ENCODE peak calls at places on chromosomes 13 and 19, in ten cellular contexts. One of them, this sample, is unnamed.
A peak's percentile ranks its signal among the peaks of the same experiment; 100 is the strongest.

GRCh38 chr13:23724196-23724970 is 154.2 kb downstream of the TNFRSF19 start:
- DNase-seq in ecto neural progenitor cell: no peak
- DNase-seq in NCI-H774: no peak
- DNase-seq in activated CD4-positive, CD25-positive, alpha-beta regulatory T cell treated with anti-CD3 and anti-CD28 coated beads, Interleukin-2, amount 50 U/mL, for 72 hours: no peak
- DNase-seq in cardiac muscle cell: no peak
- DNase-seq in endothelial cell: no peak
- DNase-seq in stimulated activated CD8-positive, alpha-beta memory T cell treated with anti-CD3 and anti-CD28 coated beads, Interleukin-2, amount 100 ng/mL, for 48 hours: no peak
- DNase-seq in CD8-positive, alpha-beta T cell: no peak
- DNase-seq in aorta: no peak
- DNase-seq in iris pigment epithelial cell: no peak
- DNase-seq in this sample: no peak

GRCh38 chr13:29423050-29423449 is 172.4 kb downstream of the SLC7A1 start:
- DNase-seq in iris pigment epithelial cell: no peak
- DNase-seq in endothelial cell: no peak
- DNase-seq in stimulated activated CD8-positive, alpha-beta memory T cell treated with anti-CD3 and anti-CD28 coated beads, Interleukin-2, amount 100 ng/mL, for 48 hours: no peak
- DNase-seq in aorta: no peak
- DNase-seq in NCI-H774: no peak
- DNase-seq in ecto neural progenitor cell: no peak
- DNase-seq in cardiac muscle cell: no peak
- DNase-seq in CD8-positive, alpha-beta T cell: no peak
- DNase-seq in activated CD4-positive, CD25-positive, alpha-beta regulatory T cell treated with anti-CD3 and anti-CD28 coated beads, Interleukin-2, amount 50 U/mL, for 72 hours: no peak
- DNase-seq in this sample: no peak

GRCh38 chr13:46896346-46897138 is at the start of gene HTR2A:
- DNase-seq in NCI-H774: no peak
- DNase-seq in cardiac muscle cell: peak; percentile 58
- DNase-seq in ecto neural progenitor cell: peak; percentile 60
- DNase-seq in activated CD4-positive, CD25-positive, alpha-beta regulatory T cell treated with anti-CD3 and anti-CD28 coated beads, Interleukin-2, amount 50 U/mL, for 72 hours: no peak
- DNase-seq in aorta: peak; percentile 67
- DNase-seq in CD8-positive, alpha-beta T cell: no peak
- DNase-seq in iris pigment epithelial cell: peak; percentile 18
- DNase-seq in stimulated activated CD8-positive, alpha-beta memory T cell treated with anti-CD3 and anti-CD28 coated beads, Interleukin-2, amount 100 ng/mL, for 48 hours: no peak
- DNase-seq in endothelial cell: no peak
- DNase-seq in this sample: no peak

GRCh38 chr13:94192576-94192975 is 286.9 kb downstream of the DCT start:
- DNase-seq in cardiac muscle cell: peak; percentile 42
- DNase-seq in NCI-H774: no peak
- DNase-seq in CD8-positive, alpha-beta T cell: no peak
- DNase-seq in endothelial cell: peak; percentile 63
- DNase-seq in activated CD4-positive, CD25-positive, alpha-beta regulatory T cell treated with anti-CD3 and anti-CD28 coated beads, Interleukin-2, amount 50 U/mL, for 72 hours: no peak
- DNase-seq in iris pigment epithelial cell: peak; percentile 53
- DNase-seq in ecto neural progenitor cell: peak; percentile 63
- DNase-seq in stimulated activated CD8-positive, alpha-beta memory T cell treated with anti-CD3 and anti-CD28 coated beads, Interleukin-2, amount 100 ng/mL, for 48 hours: no peak
- DNase-seq in aorta: no peak
- DNase-seq in this sample: no peak

GRCh38 chr19:58252102-58252685 is 23.5 kb downstream of the ZNF544 start:
- DNase-seq in CD8-positive, alpha-beta T cell: no peak
- DNase-seq in stimulated activated CD8-positive, alpha-beta memory T cell treated with anti-CD3 and anti-CD28 coated beads, Interleukin-2, amount 100 ng/mL, for 48 hours: no peak
- DNase-seq in iris pigment epithelial cell: no peak
- DNase-seq in ecto neural progenitor cell: no peak
- DNase-seq in activated CD4-positive, CD25-positive, alpha-beta regulatory T cell treated with anti-CD3 and anti-CD28 coated beads, Interleukin-2, amount 50 U/mL, for 72 hours: no peak
- DNase-seq in cardiac muscle cell: no peak
- DNase-seq in endothelial cell: no peak
- DNase-seq in aorta: no peak
- DNase-seq in NCI-H774: no peak
- DNase-seq in this sample: no peak

GRCh38 chr13:75197803-75198202 is 284.2 kb downstream of the TBC1D4 start:
- DNase-seq in activated CD4-positive, CD25-positive, alpha-beta regulatory T cell treated with anti-CD3 and anti-CD28 coated beads, Interleukin-2, amount 50 U/mL, for 72 hours: no peak
- DNase-seq in stimulated activated CD8-positive, alpha-beta memory T cell treated with anti-CD3 and anti-CD28 coated beads, Interleukin-2, amount 100 ng/mL, for 48 hours: no peak
- DNase-seq in ecto neural progenitor cell: no peak
- DNase-seq in iris pigment epithelial cell: no peak
- DNase-seq in CD8-positive, alpha-beta T cell: no peak
- DNase-seq in NCI-H774: no peak
- DNase-seq in endothelial cell: no peak
- DNase-seq in aorta: no peak
- DNase-seq in cardiac muscle cell: peak; percentile 73
- DNase-seq in this sample: no peak

GRCh38 chr19:44142014-44142523 is 715 bp downstream of the ZNF234 start:
- DNase-seq in aorta: peak; percentile 45
- DNase-seq in iris pigment epithelial cell: peak; percentile 37
- DNase-seq in stimulated activated CD8-positive, alpha-beta memory T cell treated with anti-CD3 and anti-CD28 coated beads, Interleukin-2, amount 100 ng/mL, for 48 hours: no peak
- DNase-seq in endothelial cell: peak; percentile 5
- DNase-seq in activated CD4-positive, CD25-positive, alpha-beta regulatory T cell treated with anti-CD3 and anti-CD28 coated beads, Interleukin-2, amount 50 U/mL, for 72 hours: no peak
- DNase-seq in cardiac muscle cell: peak; percentile 43
- DNase-seq in CD8-positive, alpha-beta T cell: no peak
- DNase-seq in ecto neural progenitor cell: no peak
- DNase-seq in NCI-H774: no peak
- DNase-seq in this sample: no peak

GRCh38 chr13:41614671-41615519 is 157.5 kb downstream of the RGCC start:
- DNase-seq in cardiac muscle cell: peak; percentile 32
- DNase-seq in iris pigment epithelial cell: no peak
- DNase-seq in CD8-positive, alpha-beta T cell: no peak
- DNase-seq in aorta: no peak
- DNase-seq in activated CD4-positive, CD25-positive, alpha-beta regulatory T cell treated with anti-CD3 and anti-CD28 coated beads, Interleukin-2, amount 50 U/mL, for 72 hours: no peak
- DNase-seq in ecto neural progenitor cell: no peak
- DNase-seq in endothelial cell: no peak
- DNase-seq in NCI-H774: no peak
- DNase-seq in stimulated activated CD8-positive, alpha-beta memory T cell treated with anti-CD3 and anti-CD28 coated beads, Interleukin-2, amount 100 ng/mL, for 48 hours: no peak
- DNase-seq in this sample: no peak

GRCh38 chr13:53206455-53206854 is 177.8 kb downstream of the OLFM4 start:
- DNase-seq in iris pigment epithelial cell: peak; percentile 17
- DNase-seq in ecto neural progenitor cell: no peak
- DNase-seq in aorta: no peak
- DNase-seq in NCI-H774: no peak
- DNase-seq in endothelial cell: no peak
- DNase-seq in activated CD4-positive, CD25-positive, alpha-beta regulatory T cell treated with anti-CD3 and anti-CD28 coated beads, Interleukin-2, amount 50 U/mL, for 72 hours: no peak
- DNase-seq in stimulated activated CD8-positive, alpha-beta memory T cell treated with anti-CD3 and anti-CD28 coated beads, Interleukin-2, amount 100 ng/mL, for 48 hours: no peak
- DNase-seq in cardiac muscle cell: no peak
- DNase-seq in CD8-positive, alpha-beta T cell: no peak
- DNase-seq in this sample: no peak

GRCh38 chr13:52001120-52001731 is 10.0 kb downstream of the ATP7B start:
- DNase-seq in ecto neural progenitor cell: no peak
- DNase-seq in stimulated activated CD8-positive, alpha-beta memory T cell treated with anti-CD3 and anti-CD28 coated beads, Interleukin-2, amount 100 ng/mL, for 48 hours: no peak
- DNase-seq in activated CD4-positive, CD25-positive, alpha-beta regulatory T cell treated with anti-CD3 and anti-CD28 coated beads, Interleukin-2, amount 50 U/mL, for 72 hours: no peak
- DNase-seq in iris pigment epithelial cell: peak; percentile 42
- DNase-seq in aorta: no peak
- DNase-seq in cardiac muscle cell: peak; percentile 64
- DNase-seq in CD8-positive, alpha-beta T cell: no peak
- DNase-seq in endothelial cell: no peak
- DNase-seq in NCI-H774: peak; percentile 6
- DNase-seq in this sample: peak; percentile 39

GRCh38 chr19:48629599-48630288 is 7.4 kb downstream of the DBP start:
- DNase-seq in cardiac muscle cell: peak; percentile 85
- DNase-seq in CD8-positive, alpha-beta T cell: no peak
- DNase-seq in endothelial cell: peak; percentile 68
- DNase-seq in stimulated activated CD8-positive, alpha-beta memory T cell treated with anti-CD3 and anti-CD28 coated beads, Interleukin-2, amount 100 ng/mL, for 48 hours: no peak
- DNase-seq in activated CD4-positive, CD25-positive, alpha-beta regulatory T cell treated with anti-CD3 and anti-CD28 coated beads, Interleukin-2, amount 50 U/mL, for 72 hours: no peak
- DNase-seq in ecto neural progenitor cell: peak; percentile 93
- DNase-seq in NCI-H774: no peak
- DNase-seq in iris pigment epithelial cell: peak; percentile 67
- DNase-seq in aorta: peak; percentile 65
- DNase-seq in this sample: no peak

GRCh38 chr13:27018230-27018875 is 153.3 kb downstream of the USP12 start:
- DNase-seq in iris pigment epithelial cell: no peak
- DNase-seq in stimulated activated CD8-positive, alpha-beta memory T cell treated with anti-CD3 and anti-CD28 coated beads, Interleukin-2, amount 100 ng/mL, for 48 hours: no peak
- DNase-seq in cardiac muscle cell: no peak
- DNase-seq in CD8-positive, alpha-beta T cell: no peak
- DNase-seq in activated CD4-positive, CD25-positive, alpha-beta regulatory T cell treated with anti-CD3 and anti-CD28 coated beads, Interleukin-2, amount 50 U/mL, for 72 hours: no peak
- DNase-seq in aorta: no peak
- DNase-seq in NCI-H774: no peak
- DNase-seq in endothelial cell: no peak
- DNase-seq in ecto neural progenitor cell: no peak
- DNase-seq in this sample: no peak

GRCh38 chr19:55253842-55254624 is 4.8 kb downstream of the PPP6R1 start:
- DNase-seq in ecto neural progenitor cell: no peak
- DNase-seq in stimulated activated CD8-positive, alpha-beta memory T cell treated with anti-CD3 and anti-CD28 coated beads, Interleukin-2, amount 100 ng/mL, for 48 hours: peak; percentile 33
- DNase-seq in cardiac muscle cell: no peak
- DNase-seq in activated CD4-positive, CD25-positive, alpha-beta regulatory T cell treated with anti-CD3 and anti-CD28 coated beads, Interleukin-2, amount 50 U/mL, for 72 hours: peak; percentile 57
- DNase-seq in CD8-positive, alpha-beta T cell: peak; percentile 68
- DNase-seq in endothelial cell: no peak
- DNase-seq in iris pigment epithelial cell: no peak
- DNase-seq in aorta: peak; percentile 47
- DNase-seq in NCI-H774: peak; percentile 75
- DNase-seq in this sample: peak; percentile 69

GRCh38 chr13:78787189-78787588 is 128.2 kb upstream of the OBI1 start:
- DNase-seq in aorta: no peak
- DNase-seq in CD8-positive, alpha-beta T cell: no peak
- DNase-seq in NCI-H774: peak; percentile 0
- DNase-seq in iris pigment epithelial cell: no peak
- DNase-seq in cardiac muscle cell: peak; percentile 13
- DNase-seq in ecto neural progenitor cell: no peak
- DNase-seq in stimulated activated CD8-positive, alpha-beta memory T cell treated with anti-CD3 and anti-CD28 coated beads, Interleukin-2, amount 100 ng/mL, for 48 hours: no peak
- DNase-seq in endothelial cell: no peak
- DNase-seq in activated CD4-positive, CD25-positive, alpha-beta regulatory T cell treated with anti-CD3 and anti-CD28 coated beads, Interleukin-2, amount 50 U/mL, for 72 hours: no peak
- DNase-seq in this sample: no peak

GRCh38 chr13:44049546-44049945 is 169.8 kb downstream of the LACC1 start:
- DNase-seq in CD8-positive, alpha-beta T cell: no peak
- DNase-seq in ecto neural progenitor cell: no peak
- DNase-seq in cardiac muscle cell: no peak
- DNase-seq in stimulated activated CD8-positive, alpha-beta memory T cell treated with anti-CD3 and anti-CD28 coated beads, Interleukin-2, amount 100 ng/mL, for 48 hours: no peak
- DNase-seq in NCI-H774: no peak
- DNase-seq in aorta: no peak
- DNase-seq in activated CD4-positive, CD25-positive, alpha-beta regulatory T cell treated with anti-CD3 and anti-CD28 coated beads, Interleukin-2, amount 50 U/mL, for 72 hours: no peak
- DNase-seq in iris pigment epithelial cell: no peak
- DNase-seq in endothelial cell: no peak
- DNase-seq in this sample: no peak

GRCh38 chr19:39032164-39032918 is at the start of gene FBXO27:
- DNase-seq in iris pigment epithelial cell: peak; percentile 12
- DNase-seq in ecto neural progenitor cell: peak; percentile 72
- DNase-seq in aorta: no peak
- DNase-seq in NCI-H774: peak; percentile 4
- DNase-seq in endothelial cell: peak; percentile 15
- DNase-seq in activated CD4-positive, CD25-positive, alpha-beta regulatory T cell treated with anti-CD3 and anti-CD28 coated beads, Interleukin-2, amount 50 U/mL, for 72 hours: no peak
- DNase-seq in CD8-positive, alpha-beta T cell: peak; percentile 7
- DNase-seq in cardiac muscle cell: peak; percentile 3
- DNase-seq in stimulated activated CD8-positive, alpha-beta memory T cell treated with anti-CD3 and anti-CD28 coated beads, Interleukin-2, amount 100 ng/mL, for 48 hours: no peak
- DNase-seq in this sample: no peak

GRCh38 chr19:30150626-30151025 is 208.6 kb downstream of the URI1 start:
- DNase-seq in cardiac muscle cell: no peak
- DNase-seq in ecto neural progenitor cell: no peak
- DNase-seq in iris pigment epithelial cell: no peak
- DNase-seq in endothelial cell: no peak
- DNase-seq in activated CD4-positive, CD25-positive, alpha-beta regulatory T cell treated with anti-CD3 and anti-CD28 coated beads, Interleukin-2, amount 50 U/mL, for 72 hours: no peak
- DNase-seq in CD8-positive, alpha-beta T cell: no peak
- DNase-seq in NCI-H774: no peak
- DNase-seq in stimulated activated CD8-positive, alpha-beta memory T cell treated with anti-CD3 and anti-CD28 coated beads, Interleukin-2, amount 100 ng/mL, for 48 hours: no peak
- DNase-seq in aorta: no peak
- DNase-seq in this sample: no peak

GRCh38 chr19:44113784-44114390 is 688 bp downstream of the ZNF225 start:
- DNase-seq in ecto neural progenitor cell: peak; percentile 49
- DNase-seq in aorta: peak; percentile 50
- DNase-seq in NCI-H774: no peak
- DNase-seq in iris pigment epithelial cell: no peak
- DNase-seq in stimulated activated CD8-positive, alpha-beta memory T cell treated with anti-CD3 and anti-CD28 coated beads, Interleukin-2, amount 100 ng/mL, for 48 hours: no peak
- DNase-seq in CD8-positive, alpha-beta T cell: no peak
- DNase-seq in activated CD4-positive, CD25-positive, alpha-beta regulatory T cell treated with anti-CD3 and anti-CD28 coated beads, Interleukin-2, amount 50 U/mL, for 72 hours: no peak
- DNase-seq in endothelial cell: peak; percentile 13
- DNase-seq in cardiac muscle cell: no peak
- DNase-seq in this sample: no peak

GRCh38 chr13:44317752-44318550 is 55.7 kb upstream of the SERP2 start:
- DNase-seq in activated CD4-positive, CD25-positive, alpha-beta regulatory T cell treated with anti-CD3 and anti-CD28 coated beads, Interleukin-2, amount 50 U/mL, for 72 hours: no peak
- DNase-seq in ecto neural progenitor cell: no peak
- DNase-seq in aorta: no peak
- DNase-seq in endothelial cell: no peak
- DNase-seq in NCI-H774: peak; percentile 40
- DNase-seq in cardiac muscle cell: no peak
- DNase-seq in iris pigment epithelial cell: no peak
- DNase-seq in CD8-positive, alpha-beta T cell: no peak
- DNase-seq in stimulated activated CD8-positive, alpha-beta memory T cell treated with anti-CD3 and anti-CD28 coated beads, Interleukin-2, amount 100 ng/mL, for 48 hours: no peak
- DNase-seq in this sample: no peak

GRCh38 chr13:54185785-54186184 is 1157.2 kb downstream of the OLFM4 start:
- DNase-seq in aorta: no peak
- DNase-seq in CD8-positive, alpha-beta T cell: no peak
- DNase-seq in iris pigment epithelial cell: no peak
- DNase-seq in NCI-H774: no peak
- DNase-seq in cardiac muscle cell: no peak
- DNase-seq in endothelial cell: peak; percentile 31
- DNase-seq in ecto neural progenitor cell: peak; percentile 51
- DNase-seq in stimulated activated CD8-positive, alpha-beta memory T cell treated with anti-CD3 and anti-CD28 coated beads, Interleukin-2, amount 100 ng/mL, for 48 hours: no peak
- DNase-seq in activated CD4-positive, CD25-positive, alpha-beta regulatory T cell treated with anti-CD3 and anti-CD28 coated beads, Interleukin-2, amount 50 U/mL, for 72 hours: no peak
- DNase-seq in this sample: no peak

GRCh38 chr19:10694706-10695105 is 6.5 kb upstream of the QTRT1 start:
- DNase-seq in endothelial cell: no peak
- DNase-seq in stimulated activated CD8-positive, alpha-beta memory T cell treated with anti-CD3 and anti-CD28 coated beads, Interleukin-2, amount 100 ng/mL, for 48 hours: no peak
- DNase-seq in iris pigment epithelial cell: no peak
- DNase-seq in NCI-H774: no peak
- DNase-seq in CD8-positive, alpha-beta T cell: no peak
- DNase-seq in aorta: no peak
- DNase-seq in activated CD4-positive, CD25-positive, alpha-beta regulatory T cell treated with anti-CD3 and anti-CD28 coated beads, Interleukin-2, amount 50 U/mL, for 72 hours: no peak
- DNase-seq in cardiac muscle cell: no peak
- DNase-seq in ecto neural progenitor cell: peak; percentile 44
- DNase-seq in this sample: no peak

GRCh38 chr19:28887920-28888618 is 324.9 kb downstream of the UQCRFS1 start:
- DNase-seq in endothelial cell: peak; percentile 20
- DNase-seq in CD8-positive, alpha-beta T cell: no peak
- DNase-seq in activated CD4-positive, CD25-positive, alpha-beta regulatory T cell treated with anti-CD3 and anti-CD28 coated beads, Interleukin-2, amount 50 U/mL, for 72 hours: no peak
- DNase-seq in iris pigment epithelial cell: no peak
- DNase-seq in stimulated activated CD8-positive, alpha-beta memory T cell treated with anti-CD3 and anti-CD28 coated beads, Interleukin-2, amount 100 ng/mL, for 48 hours: no peak
- DNase-seq in cardiac muscle cell: no peak
- DNase-seq in ecto neural progenitor cell: no peak
- DNase-seq in aorta: no peak
- DNase-seq in NCI-H774: no peak
- DNase-seq in this sample: no peak